ENCODE peak calls at places on chromosomes 1 and 21, in six cellular contexts. W, J, U, T, L and Q are unnamed samples.

GRCh38 chr1:85111709-85112108 is 63.4 kb upstream of the MCOLN3 start:
- ATAC-seq in U (no peak), T (no peak), W (no peak), L (no peak), J (no peak), Q (no peak)

GRCh38 chr1:207346562-207346912 is 25.1 kb downstream of the CD55 start:
- ATAC-seq in T (no peak), W (peak; percentile 65), L (peak; percentile 46), J (peak; percentile 41), U (no peak), Q (no peak)

GRCh38 chr21:41025057-41025390 is 142.9 kb upstream of the BACE2 start:
- ATAC-seq in W (no peak), T (no peak), J (no peak), U (no peak), L (no peak), Q (no peak)

GRCh38 chr21:28725396-28725795 is 267.3 kb downstream of the LTN1 start:
- ATAC-seq in J (no peak), W (no peak), U (no peak), L (no peak), T (no peak), Q (no peak)

GRCh38 chr1:183472488-183473285 is at the start of gene SMG7:
- ATAC-seq in W (peak; percentile 5), U (peak; percentile 1), T (no peak), L (peak; percentile 8), J (peak; percentile 20), Q (no peak)

GRCh38 chr1:43565600-43566360 is 35.1 kb downstream of the PTPRF start:
- ATAC-seq in T (no peak), W (no peak), L (no peak), U (no peak), J (peak; percentile 78), Q (peak; percentile 78)

GRCh38 chr1:12376236-12377064 is 146.6 kb downstream of the VPS13D start:
- ATAC-seq in W (no peak), T (peak; percentile 51), U (no peak), J (no peak), L (peak; percentile 39), Q (peak; percentile 39)

GRCh38 chr21:40331804-40332203 is 464.6 kb downstream of the PCP4 start:
- ATAC-seq in U (no peak), T (no peak), L (no peak), J (no peak), W (no peak), Q (no peak)

GRCh38 chr1:111906816-111907215 is 82.7 kb downstream of the KCND3 start:
- ATAC-seq in U (no peak), J (no peak), T (no peak), W (no peak), L (no peak), Q (no peak)

GRCh38 chr1:156193208-156193487 is 756 bp upstream of the SLC25A44 start:
- ATAC-seq in J (peak; percentile 39), L (no peak), T (no peak), W (no peak), U (no peak), Q (no peak)

GRCh38 chr1:156193488-156194299 is at the start of gene SLC25A44:
- ATAC-seq in L (peak; percentile 98), W (peak; percentile 96), T (peak; percentile 99), U (peak; percentile 97), J (peak; percentile 99), Q (peak; percentile 100)

GRCh38 chr1:156196445-156196844 is 2.5 kb downstream of the SLC25A44 start:
- ATAC-seq in T (no peak), U (no peak), W (no peak), L (no peak), J (no peak), Q (no peak)

GRCh38 chr1:156195853-156196252 is 1.9 kb downstream of the SLC25A44 start:
- ATAC-seq in J (no peak), W (no peak), U (no peak), T (no peak), L (no peak), Q (no peak)

GRCh38 chr1:156194300-156194652 is 372 bp downstream of the SLC25A44 start:
- ATAC-seq in W (no peak), U (no peak), T (no peak), L (peak; percentile 47), J (no peak), Q (no peak)
- H3K27ac ChIP-seq in W (peak overlapping the region; percentile 87), U (peak overlapping the region; percentile 44), T (peak overlapping the region; percentile 86), L (peak overlapping the region; percentile 88), J (peak overlapping the region; percentile 49), Q (peak overlapping the region; percentile 2)

DNA sequence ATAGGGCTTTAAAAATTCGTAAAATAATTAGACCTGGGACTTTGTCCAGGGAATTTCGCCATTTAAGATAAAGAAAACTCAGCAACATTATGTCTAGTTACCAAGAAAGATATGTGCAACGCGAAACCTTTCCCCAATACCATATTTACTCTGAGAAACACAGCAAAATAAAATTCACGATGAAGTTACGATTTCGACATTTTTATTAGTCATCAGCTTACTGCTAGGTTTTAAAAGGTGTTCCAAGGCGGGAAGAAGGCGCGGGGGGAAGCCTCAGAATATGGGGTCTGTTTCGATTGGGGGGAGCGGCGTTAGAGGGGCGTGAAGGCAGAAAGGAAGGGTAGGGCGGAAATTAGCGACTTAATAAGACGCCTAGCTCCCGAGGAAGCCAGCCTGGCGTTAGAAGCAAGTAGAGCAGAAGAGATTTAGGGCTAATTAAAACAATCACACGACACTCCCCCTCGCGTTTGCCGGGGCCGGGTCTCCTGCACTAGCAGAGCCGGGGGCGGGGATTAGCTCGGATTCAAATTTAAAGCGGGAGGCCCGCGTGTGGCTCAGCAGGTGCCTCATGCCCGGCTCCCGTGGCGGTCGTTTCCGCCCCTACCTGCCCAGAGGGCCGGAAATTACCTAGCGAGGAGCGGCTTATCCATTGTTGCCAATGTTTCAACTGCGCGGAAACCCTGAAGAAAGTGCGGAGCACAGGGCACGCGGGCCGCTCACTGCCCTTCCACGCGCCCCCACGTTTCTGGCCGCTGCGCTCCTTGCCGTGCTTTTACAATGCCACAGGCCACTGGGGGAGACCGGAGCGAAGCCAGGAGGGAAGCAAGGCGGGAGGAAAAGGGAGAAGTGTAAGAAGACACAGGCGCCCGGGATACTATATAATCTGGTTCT is 795 bp upstream of the POU2F1 start:
- ATAC-seq in L (peak; percentile 76), W (peak; percentile 67), T (peak; percentile 81), J (peak; percentile 67), U (peak; percentile 58), Q (peak; percentile 14)
- TF ChIP-seq POLR2A in L (peak; percentile 47), W (peak; percentile 77), T (peak; percentile 33), J (peak; percentile 97), U (peak; percentile 48), Q (peak; percentile 6)

GRCh38 chr1:202088216-202088615 is 34.5 kb upstream of the GPR37L1 start:
- ATAC-seq in U (no peak), J (no peak), W (no peak), T (no peak), L (peak; percentile 15), Q (no peak)

GRCh38 chr1:202086579-202087350 is 36.0 kb upstream of the GPR37L1 start:
- ATAC-seq in L (no peak), J (no peak), T (no peak), U (no peak), W (no peak), Q (no peak)

GRCh38 chr1:202085682-202086373 is 36.9 kb upstream of the GPR37L1 start:
- ATAC-seq in W (no peak), T (peak; percentile 46), U (peak; percentile 89), J (peak; percentile 44), L (peak; percentile 74), Q (peak; percentile 58)

GRCh38 chr1:202081992-202082391 is 40.7 kb upstream of the GPR37L1 start:
- ATAC-seq in L (no peak), W (no peak), U (no peak), J (peak; percentile 42), T (no peak), Q (no peak)

GRCh38 chr1:202084791-202085681 is 37.7 kb upstream of the GPR37L1 start:
- ATAC-seq in U (peak; percentile 88), J (no peak), L (peak; percentile 64), W (peak; percentile 34), T (no peak), Q (no peak)
- TF ChIP-seq EP300 in U (peak; percentile 39), J (no peak), L (no peak), W (no peak), T (no peak), Q (no peak)

DNA sequence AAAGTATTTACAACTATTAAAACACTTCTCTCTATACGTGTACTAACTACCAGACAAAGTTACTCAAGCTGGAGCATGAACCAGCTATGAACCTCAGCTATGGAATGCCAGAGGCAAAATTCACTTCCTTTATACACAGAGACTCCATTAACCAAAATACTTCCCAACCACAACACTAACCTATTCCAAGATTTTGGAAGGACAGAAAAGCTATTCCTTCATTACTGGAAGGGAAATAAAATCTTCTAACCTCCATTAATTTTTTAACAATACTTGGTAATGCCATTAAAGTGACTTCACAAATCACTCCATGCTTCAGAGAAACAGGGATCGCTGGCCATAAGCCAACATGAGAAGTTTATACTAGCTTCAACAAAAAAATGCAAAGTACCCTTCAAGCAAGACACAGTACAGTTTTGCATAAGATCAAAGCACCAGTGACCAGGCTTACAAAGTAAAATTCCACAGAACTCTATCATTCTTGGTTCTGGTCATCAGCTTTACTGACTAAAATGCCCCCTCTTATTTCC is 58.0 kb downstream of the PUM1 start:
- ATAC-seq in U (no peak), T (peak; percentile 73), L (no peak), W (peak; percentile 15), J (no peak), Q (no peak)
- H3K27ac ChIP-seq in U (no peak overlapping the region), T (no peak overlapping the region), L (no peak overlapping the region), W (no peak overlapping the region), J (no peak overlapping the region), Q (no peak overlapping the region)

GRCh38 chr1:201887116-201887866 is 1.4 kb upstream of the SHISA4 start:
- ATAC-seq in W (no peak), T (no peak), L (no peak), U (no peak), J (no peak), Q (no peak)

GRCh38 chr1:201886103-201886885 is 2.4 kb upstream of the SHISA4 start:
- ATAC-seq in J (no peak), U (no peak), W (no peak), L (no peak), T (no peak), Q (no peak)

GRCh38 chr1:201889092-201889968 is 632 bp downstream of the SHISA4 start:
- ATAC-seq in J (no peak), U (peak; percentile 3), T (no peak), L (no peak), W (no peak), Q (no peak)

GRCh38 chr1:201890223-201890622 is 1.5 kb downstream of the SHISA4 start:
- ATAC-seq in L (no peak), U (no peak), T (no peak), W (no peak), J (no peak), Q (no peak)

GRCh38 chr1:201888282-201889033 is at the start of gene SHISA4:
- ATAC-seq in L (peak; percentile 93), T (peak; percentile 91), W (peak; percentile 25), J (peak; percentile 73), U (peak; percentile 63), Q (peak; percentile 79)
- TF ChIP-seq POLR2A in L (peak; percentile 79), T (no peak), W (no peak), J (no peak), U (no peak), Q (peak; percentile 75)

GRCh38 chr1:54581621-54582035 is 33.6 kb downstream of the ACOT11 start:
- ATAC-seq in W (peak; percentile 62), J (peak; percentile 40), U (peak; percentile 49), L (peak; percentile 87), T (peak; percentile 97), Q (peak; percentile 97)
- TF ChIP-seq EP300 in W (no peak), J (no peak), U (no peak), L (no peak), T (peak; percentile 41), Q (no peak)